ENCODE peak calls at places on chromosomes 13 and 19, in seven cellular contexts. L is adrenal gland, X is WERI-Rb-1, U is endodermal cell, J is lung, K is heart left ventricle, P is upper lobe of left lung. Q is an unnamed sample.

GRCh38 chr19:31506102-31506501 is 156.9 kb upstream of the TSHZ3 start:
- DNase-seq in L (no peak), X (no peak), U (no peak), J (peak; percentile 17), K (no peak), P (no peak), Q (no peak)

GRCh38 chr19:48203227-48203793 is 32.8 kb downstream of the ZSWIM9 start:
- DNase-seq in L (no peak), X (no peak), U (no peak), J (no peak), K (no peak), P (no peak), Q (no peak)

GRCh38 chr13:42497798-42498197 is 76.2 kb upstream of the TNFSF11 start:
- DNase-seq in L (no peak), X (no peak), U (no peak), J (no peak), K (no peak), P (no peak), Q (no peak)

GRCh38 chr19:54029930-54030490 is 33.7 kb downstream of the VSTM1 start:
- DNase-seq in L (peak; percentile 57), X (peak; percentile 69), U (peak; percentile 92), J (peak; percentile 38), K (no peak), P (no peak), Q (peak; percentile 26)

GRCh38 chr13:110506859-110507566 is 54.5 kb downstream of the RAB20 start:
- DNase-seq in L (peak; percentile 84), X (no peak), U (no peak), J (peak; percentile 87), K (peak; percentile 81), P (no peak), Q (no peak)

GRCh38 chr19:6739884-6740588 is 556 bp downstream of the TRIP10 start:
- DNase-seq in L (peak; percentile 64), X (peak; percentile 37), U (peak; percentile 80), J (no peak), K (peak; percentile 78), P (no peak), Q (no peak)

GRCh38 chr19:48489608-48490216 is 20.5 kb downstream of the CYTH2 start:
- DNase-seq in L (peak; percentile 81), X (peak; percentile 78), U (peak; percentile 97), J (peak; percentile 80), K (peak; percentile 90), P (peak; percentile 93), Q (peak; percentile 68)

GRCh38 chr13:50805805-50806204 is 37.7 kb downstream of the DLEU7 start:
- DNase-seq in L (no peak), X (no peak), U (no peak), J (no peak), K (no peak), P (no peak), Q (no peak)

GRCh38 chr19:862529-863304 is 3.3 kb downstream of the CFD start:
- DNase-seq in L (peak; percentile 64), X (peak; percentile 46), U (peak; percentile 95), J (peak; percentile 81), K (peak; percentile 83), P (peak; percentile 94), Q (peak; percentile 74)

GRCh38 chr13:97017322-97017721 is 23.0 kb upstream of the OXGR1 start:
- DNase-seq in L (no peak), X (no peak), U (no peak), J (no peak), K (no peak), P (no peak), Q (no peak)

GRCh38 chr13:113756441-113757097 is 2.5 kb upstream of the TMEM255B start:
- DNase-seq in L (no peak), X (peak; percentile 5), U (peak; percentile 28), J (no peak), K (peak; percentile 37), P (no peak), Q (no peak)

GRCh38 chr19:23974941-23975340 is 60.3 kb downstream of the ZNF726 start:
- DNase-seq in L (no peak), X (no peak), U (no peak), J (no peak), K (no peak), P (no peak), Q (no peak)

GRCh38 chr19:23972161-23972560 is 57.5 kb downstream of the ZNF726 start:
- DNase-seq in L (no peak), X (no peak), U (no peak), J (no peak), K (no peak), P (peak; percentile 53), Q (no peak)

DNA sequence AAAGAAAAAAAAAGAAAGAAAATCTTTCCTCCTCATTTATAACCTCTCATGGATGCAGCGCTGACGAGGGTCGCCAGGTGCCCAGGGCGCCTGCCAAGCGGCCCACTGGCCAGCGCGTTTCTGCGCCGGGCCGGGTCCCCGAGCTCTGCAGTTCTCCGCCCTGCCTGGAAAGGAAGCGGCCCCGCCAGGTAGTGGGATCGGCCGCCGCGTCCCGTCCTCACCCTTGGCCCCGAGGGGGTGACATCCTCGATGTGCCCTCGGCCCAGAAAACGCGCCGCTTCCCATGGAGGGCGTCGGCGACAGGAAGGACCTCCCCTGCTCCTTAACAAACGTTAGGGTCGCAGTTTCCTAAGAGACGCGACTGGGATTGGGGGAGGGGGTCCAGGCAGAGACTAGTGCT is 56.9 kb downstream of the ZNF726 start:
- DNase-seq in L (no peak), X (no peak), U (no peak), J (no peak), K (no peak), P (peak; percentile 64), Q (no peak)
- H3K9me3 ChIP-seq in L (no peaks in the 10 kb centered on the region), X (no peaks in the 10 kb centered on the region), U (peaks cover 29% of the 10 kb centered on the region), J (peaks cover 14% of the 10 kb centered on the region), K (no peaks in the 10 kb centered on the region), P (no peaks in the 10 kb centered on the region), Q (no peaks in the 10 kb centered on the region)

GRCh38 chr19:57934820-57935665 is at the start of gene ZNF418:
- DNase-seq in L (peak; percentile 56), X (peak; percentile 77), U (peak; percentile 90), J (peak; percentile 59), K (no peak), P (peak; percentile 87), Q (no peak)

GRCh38 chr19:57941593-57941992 is 5.9 kb downstream of the ZNF256 start:
- DNase-seq in L (no peak), X (no peak), U (no peak), J (no peak), K (no peak), P (no peak), Q (no peak)

GRCh38 chr19:57935731-57936130 is 529 bp upstream of the ZNF418 start:
- DNase-seq in L (no peak), X (no peak), U (no peak), J (no peak), K (no peak), P (no peak), Q (no peak)
- H3K9me3 ChIP-seq in L (no peaks in the 10 kb centered on the region), X (peaks cover 5% of the 10 kb centered on the region), U (peaks cover 52% of the 10 kb centered on the region), J (peaks cover 49% of the 10 kb centered on the region), K (no peaks in the 10 kb centered on the region), P (peaks cover 76% of the 10 kb centered on the region), Q (peaks cover 19% of the 10 kb centered on the region)

GRCh38 chr13:19154843-19155242 is 26.8 kb downstream of the TUBA3C start:
- DNase-seq in L (no peak), X (no peak), U (no peak), J (no peak), K (no peak), P (peak; percentile 32), Q (no peak)

GRCh38 chr13:19156013-19156825 is 25.4 kb downstream of the TUBA3C start:
- DNase-seq in L (no peak), X (no peak), U (no peak), J (no peak), K (no peak), P (peak; percentile 34), Q (no peak)

GRCh38 chr13:19153782-19154450 is 27.7 kb downstream of the TUBA3C start:
- DNase-seq in L (no peak), X (peak; percentile 48), U (no peak), J (no peak), K (no peak), P (peak; percentile 37), Q (no peak)

GRCh38 chr13:19157461-19157860 is 24.2 kb downstream of the TUBA3C start:
- DNase-seq in L (no peak), X (no peak), U (no peak), J (no peak), K (no peak), P (no peak), Q (no peak)

GRCh38 chr13:19155321-19155861 is 26.2 kb downstream of the TUBA3C start:
- DNase-seq in L (no peak), X (no peak), U (no peak), J (no peak), K (no peak), P (peak; percentile 43), Q (no peak)
- H3K9me3 ChIP-seq in L (no peaks in the 10 kb centered on the region), X (no peaks in the 10 kb centered on the region), U (peaks cover 50% of the 10 kb centered on the region), J (peaks cover 7% of the 10 kb centered on the region), K (no peaks in the 10 kb centered on the region), P (no peaks in the 10 kb centered on the region), Q (no peaks in the 10 kb centered on the region)

GRCh38 chr19:34506026-34506370 is 24.4 kb downstream of the WTIP start:
- DNase-seq in L (no peak), X (no peak), U (no peak), J (no peak), K (no peak), P (no peak), Q (no peak)

GRCh38 chr19:34504273-34504808 is 22.8 kb downstream of the WTIP start:
- DNase-seq in L (no peak), X (no peak), U (no peak), J (peak; percentile 27), K (no peak), P (no peak), Q (no peak)

GRCh38 chr19:34503546-34504272 is 22.2 kb downstream of the WTIP start:
- DNase-seq in L (no peak), X (no peak), U (no peak), J (no peak), K (no peak), P (no peak), Q (no peak)

GRCh38 chr19:34505321-34506025 is 23.9 kb downstream of the WTIP start:
- DNase-seq in L (no peak), X (no peak), U (no peak), J (peak; percentile 29), K (no peak), P (peak; percentile 63), Q (no peak)

GRCh38 chr19:34504809-34505291 is 23.3 kb downstream of the WTIP start:
- DNase-seq in L (no peak), X (no peak), U (no peak), J (peak; percentile 25), K (no peak), P (no peak), Q (no peak)
- H3K9me3 ChIP-seq in L (no peaks in the 10 kb centered on the region), X (peaks cover 2% of the 10 kb centered on the region), U (no peaks in the 10 kb centered on the region), J (no peaks in the 10 kb centered on the region), K (no peaks in the 10 kb centered on the region), P (no peaks in the 10 kb centered on the region), Q (no peaks in the 10 kb centered on the region)

DNA sequence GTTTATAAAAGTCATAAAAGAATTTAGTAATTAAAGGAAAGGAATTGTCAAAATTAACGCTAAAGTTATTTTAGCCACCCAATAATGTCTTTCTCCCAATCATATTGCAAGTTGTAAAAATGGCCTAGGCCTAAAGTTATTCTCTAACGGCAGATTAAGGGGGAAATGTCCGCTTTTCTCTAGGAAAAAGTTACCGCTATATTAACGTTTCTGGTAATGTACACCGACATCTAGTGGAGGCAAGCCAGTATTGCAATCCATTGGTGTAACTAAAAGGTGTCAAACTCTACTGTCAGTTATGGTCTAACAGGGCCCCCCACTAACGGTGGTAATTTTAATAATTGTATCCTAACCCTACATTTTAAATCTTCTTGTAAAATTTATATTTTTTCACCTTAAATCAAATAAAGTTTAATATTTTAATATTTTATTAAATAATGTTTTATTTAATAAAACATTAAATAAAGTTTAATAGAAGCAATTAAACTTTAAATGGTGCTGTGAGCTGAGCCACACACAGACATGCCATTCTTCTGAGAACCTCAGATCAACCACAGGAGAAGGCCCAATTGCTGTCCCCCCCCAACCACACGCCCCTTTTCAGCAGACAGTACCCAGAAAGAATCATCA is 35.9 kb upstream of the ZSCAN5A start:
- DNase-seq in L (peak; percentile 33), X (peak; percentile 46), U (peak; percentile 73), J (no peak), K (no peak), P (no peak), Q (peak; percentile 23)
- H3K9me3 ChIP-seq in L (no peaks in the 10 kb centered on the region), X (no peaks in the 10 kb centered on the region), U (peaks cover 30% of the 10 kb centered on the region), J (no peaks in the 10 kb centered on the region), K (no peaks in the 10 kb centered on the region), P (no peaks in the 10 kb centered on the region), Q (no peaks in the 10 kb centered on the region)